ENCODE peak calls at places on chromosomes 4 and X, in nine cellular contexts. J is stimulated activated naive CD8-positive, alpha-beta T cell treated with anti-CD3 and anti-CD28 coated beads, Interleukin-15, Interleukin-2, amounts not matched to agents 100 U/mL and 50 U/mL, for 24 hours; X is GDM1; F is ureter; I is T-helper 1 cell; S is body of pancreas; T is NCI-H1105 treated with DMSO at 0.1 percent for 48 hours; U is CD4-positive, CD25-positive, alpha-beta regulatory T cell; A is fibroblast of pulmonary artery. Z is an unnamed sample.
A peak's percentile ranks its signal among the peaks of the same experiment; 100 is the strongest.

GRCh38 chrX:56764975-56765791 is 36.1 kb downstream of the NBDY start:
- DNase-seq in F (peak; percentile 39), A (no peak), U (peak; percentile 49), I (no peak), X (no peak), J (peak; percentile 34), T (no peak), S (no peak), Z (no peak)

GRCh38 chrX:69069086-69069445 is 96.2 kb downstream of the PJA1 start:
- DNase-seq in X (no peak), J (no peak), U (no peak), T (no peak), F (no peak), A (no peak), I (no peak), S (no peak), Z (no peak)

GRCh38 chr4:53105313-53105712 is 243.2 kb downstream of the RASL11B start:
- DNase-seq in T (no peak), F (no peak), S (no peak), X (no peak), U (no peak), J (no peak), I (no peak), A (no peak), Z (no peak)

GRCh38 chr4:185817403-185817818 is 5.4 kb upstream of the SORBS2 start:
- DNase-seq in S (peak; percentile 94), X (no peak), F (peak; percentile 52), I (no peak), T (no peak), A (no peak), J (no peak), U (no peak), Z (peak; percentile 54)

GRCh38 chrX:54891573-54891972 is 29.1 kb upstream of the TRO start:
- DNase-seq in I (peak; percentile 12), S (peak; percentile 52), A (peak; percentile 59), J (peak; percentile 7), F (no peak), U (peak; percentile 32), T (peak; percentile 38), X (no peak), Z (peak; percentile 0)

GRCh38 chr4:6180841-6181631 is 19.3 kb downstream of the JAKMIP1 start:
- DNase-seq in S (no peak), J (peak; percentile 68), F (no peak), A (no peak), T (no peak), U (peak; percentile 75), X (no peak), I (no peak), Z (no peak)

GRCh38 chr4:124854968-124855367 is 142.4 kb upstream of the ANKRD50 start:
- DNase-seq in J (no peak), U (no peak), I (no peak), F (no peak), T (no peak), A (peak; percentile 8), S (no peak), X (no peak), Z (no peak)

GRCh38 chrX:2497961-2498780 is 2.6 kb downstream of the DHRSX start:
- DNase-seq in J (no peak), X (no peak), I (no peak), U (no peak), S (peak; percentile 68), T (no peak), A (peak; percentile 30), F (no peak), Z (no peak)

GRCh38 chr4:12507868-12508481 is 976.2 kb downstream of the RAB28 start:
- DNase-seq in U (no peak), S (no peak), A (no peak), X (no peak), F (no peak), J (no peak), T (no peak), I (no peak), Z (no peak)

GRCh38 chr4:54548831-54549460 is 108.8 kb upstream of the KIT start:
- DNase-seq in I (no peak), X (no peak), A (no peak), J (no peak), S (no peak), U (no peak), F (no peak), T (no peak), Z (no peak)

GRCh38 chrX:38800981-38801845 is at the start of gene MID1IP1:
- DNase-seq in J (peak; percentile 74), I (peak; percentile 65), X (peak; percentile 78), F (peak; percentile 92), S (peak; percentile 94), U (peak; percentile 62), A (peak; percentile 93), T (peak; percentile 90), Z (peak; percentile 81)

GRCh38 chr4:86358176-86358701 is 1.6 kb downstream of the MAPK10 start:
- DNase-seq in I (no peak), U (no peak), F (no peak), T (no peak), S (peak; percentile 6), J (no peak), A (peak; percentile 28), X (no peak), Z (peak; percentile 45)

GRCh38 chr4:105158837-105159236 is 12.2 kb downstream of the TET2 start:
- DNase-seq in A (peak; percentile 49), U (no peak), I (no peak), X (no peak), S (no peak), F (no peak), T (no peak), J (no peak), Z (no peak)

GRCh38 chr4:127055349-127055748 is 577.4 kb upstream of the INTU start:
- DNase-seq in S (no peak), X (no peak), A (peak; percentile 35), F (no peak), I (no peak), J (no peak), T (peak; percentile 65), U (no peak), Z (no peak)

GRCh38 chr4:138579146-138579545 is 337.0 kb upstream of the SLC7A11 start:
- DNase-seq in J (no peak), S (no peak), T (no peak), U (no peak), I (no peak), X (no peak), F (no peak), A (no peak), Z (no peak)

GRCh38 chr4:173214661-173215060 is 46.0 kb downstream of the GALNT7 start:
- DNase-seq in U (no peak), S (peak; percentile 40), X (no peak), I (no peak), F (no peak), J (no peak), A (peak; percentile 72), T (peak; percentile 20), Z (no peak)

GRCh38 chrX:3393581-3394111 is 47.2 kb upstream of the MXRA5 start:
- DNase-seq in A (peak; percentile 15), S (no peak), I (no peak), U (no peak), X (no peak), T (no peak), J (no peak), F (no peak), Z (no peak)

GRCh38 chr4:158678767-158679166 is 6.7 kb downstream of the ETFDH start:
- DNase-seq in A (no peak), X (no peak), T (no peak), U (no peak), J (no peak), F (no peak), I (no peak), S (no peak), Z (no peak)

GRCh38 chrX:104659037-104659744 is 93.2 kb downstream of the IL1RAPL2 start:
- DNase-seq in A (peak; percentile 5), J (no peak), I (no peak), F (no peak), S (peak; percentile 85), U (no peak), X (no peak), T (peak; percentile 5), Z (no peak)

GRCh38 chr4:13523591-13524503 is 20.5 kb downstream of the NKX3-2 start:
- DNase-seq in F (no peak), X (no peak), A (no peak), T (no peak), J (no peak), U (no peak), I (no peak), S (no peak), Z (no peak)

GRCh38 chrX:69065451-69065850 is 99.8 kb downstream of the PJA1 start:
- DNase-seq in F (peak; percentile 18), U (no peak), I (no peak), T (no peak), S (no peak), X (no peak), A (no peak), J (no peak), Z (no peak)

GRCh38 chrX:129108936-129109335 is 414.4 kb downstream of the SMARCA1 start:
- DNase-seq in S (no peak), J (no peak), F (no peak), I (no peak), U (no peak), X (no peak), A (no peak), T (peak; percentile 93), Z (peak; percentile 47)

GRCh38 chr4:102736636-102737549 is 23.9 kb downstream of the MANBA start:
- DNase-seq in X (no peak), U (no peak), F (no peak), J (no peak), T (no peak), A (no peak), I (no peak), S (no peak), Z (peak; percentile 56)

GRCh38 chr4:10203851-10204250 is 87.3 kb upstream of the WDR1 start:
- DNase-seq in U (no peak), F (peak; percentile 27), T (no peak), S (no peak), A (no peak), X (no peak), J (no peak), I (no peak), Z (no peak)

GRCh38 chr4:157271166-157271869 is 50.8 kb downstream of the GRIA2 start:
- DNase-seq in T (no peak), F (no peak), S (no peak), A (no peak), J (no peak), U (no peak), I (no peak), X (no peak), Z (no peak)

GRCh38 chrX:85107407-85107806 is 103.7 kb downstream of the APOOL start:
- DNase-seq in A (no peak), T (no peak), S (no peak), U (no peak), F (no peak), I (no peak), J (no peak), X (no peak), Z (no peak)